ENCODE peak calls at places on chromosomes 5 and 9, in six cellular contexts. P, V, Q, I, W and Y are unnamed samples.

GRCh38 chr5:2801602-2802525 is 50.4 kb upstream of the IRX2 start:
- DNase-seq in P (no peak), V (no peak), Q (no peak), I (no peak), W (no peak), Y (no peak)

GRCh38 chr5:72107874-72108199 is 562 bp downstream of the MAP1B start:
- DNase-seq in P (peak; percentile 5), V (no peak), Q (peak; percentile 17), I (no peak), W (no peak), Y (no peak)

GRCh38 chr9:88534456-88535225 is at the start of gene NXNL2:
- DNase-seq in P (peak; percentile 51), V (peak; percentile 91), Q (peak; percentile 51), I (peak; percentile 96), W (peak; percentile 76), Y (peak; percentile 94)

GRCh38 chr9:132163457-132163875 is 1.6 kb downstream of the NTNG2 start:
- DNase-seq in P (no peak), V (no peak), Q (no peak), I (no peak), W (no peak), Y (no peak)

GRCh38 chr5:51652980-51653379 is 269.7 kb downstream of the ISL1 start:
- DNase-seq in P (peak; percentile 81), V (no peak), Q (no peak), I (no peak), W (peak; percentile 62), Y (no peak)

GRCh38 chr9:100098241-100098886 is 436 bp downstream of the ERP44 start:
- DNase-seq in P (peak; percentile 83), V (peak; percentile 79), Q (no peak), I (no peak), W (peak; percentile 75), Y (peak; percentile 87)

GRCh38 chr9:87107072-87107471 is 159.8 kb upstream of the GAS1 start:
- DNase-seq in P (peak; percentile 50), V (no peak), Q (no peak), I (no peak), W (peak; percentile 26), Y (no peak)

GRCh38 chr9:102550266-102550665 is 444.9 kb upstream of the CYLC2 start:
- DNase-seq in P (no peak), V (no peak), Q (no peak), I (no peak), W (no peak), Y (no peak)

GRCh38 chr9:101995231-101995630 is 256.8 kb upstream of the GRIN3A start:
- DNase-seq in P (peak; percentile 98), V (no peak), Q (no peak), I (no peak), W (no peak), Y (no peak)

GRCh38 chr9:96075111-96075510 is 199.6 kb downstream of the ERCC6L2 start:
- DNase-seq in P (peak; percentile 16), V (no peak), Q (no peak), I (no peak), W (peak; percentile 25), Y (no peak)

GRCh38 chr5:139388198-139388821 is 1.4 kb downstream of the MZB1 start:
- DNase-seq in P (no peak), V (peak; percentile 63), Q (peak; percentile 94), I (peak; percentile 80), W (no peak), Y (no peak)
- H3K4me3 ChIP-seq in P (no peak overlapping the region), V (no peak overlapping the region), Q (peak overlapping the region; percentile 99), I (peak overlapping the region; percentile 40), W (no peak overlapping the region), Y (no peak overlapping the region)

GRCh38 chr9:126705311-126705766 is 91.6 kb downstream of the LMX1B start:
- DNase-seq in P (peak; percentile 64), V (peak; percentile 87), Q (peak; percentile 63), I (peak; percentile 83), W (peak; percentile 75), Y (peak; percentile 96)

GRCh38 chr9:126705767-126706697 is 92.3 kb downstream of the LMX1B start:
- DNase-seq in P (peak; percentile 44), V (peak; percentile 83), Q (peak; percentile 28), I (peak; percentile 57), W (peak; percentile 59), Y (peak; percentile 92)

GRCh38 chr9:126703330-126704156 is 89.8 kb downstream of the LMX1B start:
- DNase-seq in P (no peak), V (peak; percentile 15), Q (no peak), I (peak; percentile 33), W (no peak), Y (no peak)

GRCh38 chr9:126702501-126703329 is 89.0 kb downstream of the LMX1B start:
- DNase-seq in P (no peak), V (peak; percentile 65), Q (no peak), I (peak; percentile 54), W (no peak), Y (peak; percentile 83)

DNA sequence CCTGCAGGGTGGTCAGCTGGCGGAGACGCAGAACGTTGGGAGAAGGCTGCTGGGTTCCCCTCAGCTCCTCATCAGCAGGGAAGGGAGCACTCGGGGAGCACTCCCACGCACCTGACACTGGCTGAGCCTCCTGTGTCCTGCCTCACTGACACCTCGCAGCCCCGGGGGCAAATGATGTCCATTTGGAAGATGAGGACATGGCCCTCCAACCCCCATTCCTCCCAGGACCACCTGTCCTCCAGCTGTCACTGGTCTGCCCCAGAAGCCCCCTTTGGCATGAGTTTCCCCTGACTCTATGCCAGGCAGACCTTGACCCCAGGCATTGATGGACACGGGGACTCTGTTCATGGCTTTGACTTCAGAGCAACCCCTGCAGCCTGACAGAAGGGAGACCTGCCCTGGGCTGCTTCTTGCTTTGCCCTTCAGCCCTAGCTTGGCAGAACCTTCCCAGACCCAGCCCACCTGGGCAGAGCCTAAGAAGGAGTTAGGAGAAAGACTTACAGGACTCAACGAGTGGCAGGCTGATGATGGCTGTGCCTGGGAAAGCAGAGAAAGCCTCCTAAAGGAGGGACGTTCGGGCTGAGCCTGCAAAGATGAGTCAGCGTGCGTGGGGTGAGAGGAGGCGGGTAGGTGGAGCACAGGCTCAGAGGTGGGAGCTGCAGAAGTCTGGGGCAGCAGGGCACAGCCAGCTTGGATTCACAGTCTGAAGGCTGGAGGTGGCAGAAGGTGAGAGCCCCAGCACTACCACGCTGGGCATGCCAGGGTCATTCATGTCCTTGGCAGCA is 90.6 kb downstream of the LMX1B start:
- DNase-seq in P (peak; percentile 77), V (peak; percentile 66), Q (no peak), I (peak; percentile 53), W (peak; percentile 61), Y (no peak)
- H3K4me3 ChIP-seq in P (no peak overlapping the region), V (no peak overlapping the region), Q (no peak overlapping the region), I (peak overlapping the region; percentile 33), W (peak overlapping the region; percentile 57), Y (no peak overlapping the region)

GRCh38 chr5:43209833-43210232 is 17.8 kb downstream of the NIM1K start:
- DNase-seq in P (no peak), V (no peak), Q (no peak), I (no peak), W (no peak), Y (no peak)

GRCh38 chr5:43207601-43208000 is 15.6 kb downstream of the NIM1K start:
- DNase-seq in P (peak; percentile 27), V (no peak), Q (no peak), I (no peak), W (peak; percentile 66), Y (no peak)

GRCh38 chr5:43209060-43209459 is 17.0 kb downstream of the NIM1K start:
- DNase-seq in P (no peak), V (no peak), Q (no peak), I (no peak), W (peak; percentile 72), Y (no peak)

GRCh38 chr5:43210570-43210969 is 18.5 kb downstream of the NIM1K start:
- DNase-seq in P (no peak), V (no peak), Q (no peak), I (no peak), W (no peak), Y (no peak)

DNA sequence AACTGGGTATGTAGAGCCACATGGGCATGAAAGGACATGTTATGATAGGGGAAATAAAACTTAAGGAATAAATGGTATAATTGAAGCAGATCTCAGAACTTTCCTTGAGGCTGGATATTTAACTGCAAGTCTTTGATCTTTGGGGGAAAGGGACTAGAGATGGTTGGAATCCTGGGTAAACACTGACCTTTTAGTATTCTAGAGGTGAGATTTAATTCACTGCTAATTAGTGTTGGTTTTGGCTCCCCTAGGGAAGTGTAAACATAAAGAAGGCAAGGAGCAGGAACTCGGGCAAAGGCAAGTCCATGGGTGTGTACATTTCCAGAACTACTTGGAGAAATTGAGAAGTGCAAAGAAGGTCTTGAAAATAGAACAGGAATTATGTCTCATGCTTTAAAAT is 16.6 kb downstream of the NIM1K start:
- DNase-seq in P (no peak), V (no peak), Q (no peak), I (no peak), W (no peak), Y (no peak)
- H3K4me3 ChIP-seq in P (no peak overlapping the region), V (no peak overlapping the region), Q (no peak overlapping the region), I (no peak overlapping the region), W (peak overlapping the region; percentile 16), Y (no peak overlapping the region)

GRCh38 chr9:38044706-38045105 is 24.3 kb downstream of the SHB start:
- DNase-seq in P (no peak), V (no peak), Q (no peak), I (no peak), W (no peak), Y (no peak)

GRCh38 chr9:38043931-38044623 is 24.9 kb downstream of the SHB start:
- DNase-seq in P (no peak), V (no peak), Q (no peak), I (no peak), W (no peak), Y (no peak)

GRCh38 chr9:38047301-38048251 is 21.5 kb downstream of the SHB start:
- DNase-seq in P (peak; percentile 89), V (peak; percentile 78), Q (peak; percentile 54), I (peak; percentile 71), W (peak; percentile 96), Y (no peak)

GRCh38 chr9:38048319-38048969 is 20.6 kb downstream of the SHB start:
- DNase-seq in P (no peak), V (no peak), Q (no peak), I (no peak), W (no peak), Y (no peak)

GRCh38 chr9:38046669-38047300 is 22.2 kb downstream of the SHB start:
- DNase-seq in P (peak; percentile 81), V (no peak), Q (no peak), I (peak; percentile 72), W (peak; percentile 94), Y (no peak)
- H3K4me3 ChIP-seq in P (no peak overlapping the region), V (peak overlapping the region; percentile 9), Q (no peak overlapping the region), I (no peak overlapping the region), W (peak overlapping the region; percentile 58), Y (no peak overlapping the region)